ENCODE peak calls at places on chromosome 17, in eight cellular contexts. Q is tibial nerve; P is ACHN; K is non-pigmented ciliary epithelial cell; E is T-helper 1 cell; U is stimulated activated CD8-positive, alpha-beta memory T cell treated with anti-CD3 and anti-CD28 coated beads, Interleukin-15, amount 100 ng/mL, for 1 hour; O is HEK293T; D is GM12865. M is an unnamed sample.

GRCh38 chr17:47810901-47811635 is 10.5 kb downstream of the OSBPL7 start:
- DNase-seq in D (no peak), K (no peak), E (no peak), P (no peak), O (no peak), Q (no peak), U (no peak), M (no peak)

GRCh38 chr17:3798273-3799180 is 2.5 kb downstream of the ITGAE start:
- DNase-seq in P (no peak), U (no peak), E (no peak), O (no peak), K (no peak), Q (no peak), D (peak), M (no peak)

GRCh38 chr17:74361613-74362391 is at the start of gene BTBD17:
- DNase-seq in O (peak), P (peak), U (no peak), E (no peak), Q (peak), K (no peak), D (peak), M (peak)

GRCh38 chr17:19357351-19358140 is 5.0 kb downstream of the B9D1 start:
- DNase-seq in K (no peak), U (no peak), P (no peak), E (no peak), D (no peak), O (no peak), Q (no peak), M (no peak)

GRCh38 chr17:82647593-82648164 is 565 bp downstream of the WDR45B start:
- DNase-seq in D (peak), Q (no peak), K (no peak), O (peak), U (no peak), P (peak), E (peak), M (peak)

GRCh38 chr17:33927732-33928133 is 327.4 kb upstream of the CCL2 start:
- DNase-seq in P (no peak), D (peak), K (no peak), U (no peak), Q (no peak), O (no peak), E (no peak), M (no peak)

GRCh38 chr17:12256380-12256995 is 235.8 kb downstream of the MAP2K4 start:
- DNase-seq in P (peak), Q (no peak), O (peak), K (peak), D (peak), E (no peak), U (no peak), M (peak)

GRCh38 chr17:39622380-39623006 is 4.3 kb upstream of the PPP1R1B start:
- DNase-seq in P (peak), Q (no peak), U (no peak), E (no peak), D (peak), O (no peak), K (no peak), M (peak)

GRCh38 chr17:65522751-65523404 is 38.6 kb downstream of the AXIN2 start:
- DNase-seq in E (no peak), O (no peak), Q (no peak), D (no peak), U (no peak), P (no peak), K (no peak), M (no peak)

GRCh38 chr17:79844869-79845600 is 5.8 kb upstream of the CBX4 start:
- DNase-seq in U (no peak), D (peak), E (no peak), P (peak), O (peak), K (no peak), Q (no peak), M (peak)

GRCh38 chr17:31495049-31495885 is 103.8 kb downstream of the RAB11FIP4 start:
- DNase-seq in Q (no peak), O (no peak), D (no peak), K (no peak), E (no peak), U (no peak), P (no peak), M (no peak)

GRCh38 chr17:59332890-59333377 is 1.5 kb downstream of the YPEL2 start:
- DNase-seq in E (no peak), Q (peak), U (no peak), P (no peak), O (no peak), D (no peak), K (no peak), M (peak)

GRCh38 chr17:55845385-55845784 is 94.5 kb downstream of the PCTP start:
- DNase-seq in K (no peak), O (peak), E (no peak), P (no peak), Q (peak), U (no peak), D (peak), M (peak)

GRCh38 chr17:29131814-29132682 is 48.1 kb downstream of the MYO18A start:
- DNase-seq in D (no peak), K (no peak), U (no peak), P (no peak), Q (no peak), O (no peak), E (no peak), M (no peak)

GRCh38 chr17:46950997-46951621 is 27.9 kb downstream of the RPRML start:
- DNase-seq in O (no peak), D (no peak), K (no peak), E (no peak), Q (no peak), U (no peak), P (no peak), M (no peak)

GRCh38 chr17:33464669-33465275 is 171.7 kb upstream of the ASIC2 start:
- DNase-seq in U (no peak), O (no peak), E (no peak), Q (no peak), P (peak), K (no peak), D (no peak), M (no peak)

GRCh38 chr17:77205396-77206124 is 64.8 kb downstream of the SEC14L1 start:
- DNase-seq in K (no peak), U (no peak), E (no peak), Q (no peak), P (no peak), D (peak), O (no peak), M (no peak)

GRCh38 chr17:73952498-73953205 is 250.8 kb upstream of the RPL38 start:
- DNase-seq in O (peak), Q (no peak), D (peak), U (no peak), P (no peak), E (no peak), K (no peak), M (peak)

GRCh38 chr17:64051153-64051552 is 30.7 kb upstream of the ICAM2 start:
- DNase-seq in U (no peak), K (no peak), E (no peak), P (no peak), D (no peak), Q (no peak), O (no peak), M (no peak)

GRCh38 chr17:48179071-48179945 is 71.7 kb downstream of the SNX11 start:
- DNase-seq in K (peak), Q (no peak), U (no peak), E (no peak), O (no peak), D (no peak), P (no peak), M (no peak)

GRCh38 chr17:22131740-22132139 is 439.4 kb downstream of the KCNJ18 start:
- DNase-seq in O (no peak), D (no peak), Q (no peak), U (no peak), K (no peak), P (no peak), E (no peak), M (no peak)

GRCh38 chr17:80970044-80970761 is 21.4 kb upstream of the CHMP6 start:
- DNase-seq in Q (no peak), D (peak), E (no peak), U (no peak), K (no peak), P (peak), O (peak), M (peak)

GRCh38 chr17:876272-876671 is 94.1 kb downstream of the MRM3 start:
- DNase-seq in D (peak), Q (no peak), U (no peak), O (no peak), E (no peak), K (no peak), P (no peak), M (no peak)

GRCh38 chr17:57213180-57213825 is 43.0 kb upstream of the MSI2 start:
- DNase-seq in Q (no peak), U (no peak), E (no peak), D (no peak), K (no peak), O (no peak), P (no peak), M (no peak)

GRCh38 chr17:50699410-50699809 is 8.3 kb downstream of the ANKRD40 start:
- DNase-seq in E (no peak), U (no peak), O (no peak), D (no peak), K (no peak), Q (no peak), P (no peak), M (no peak)

GRCh38 chr17:15431201-15431600 is 36.2 kb downstream of the CDRT4 start:
- DNase-seq in E (no peak), O (no peak), U (no peak), Q (no peak), P (no peak), K (no peak), D (no peak), M (no peak)

GRCh38 chr17:17545031-17545820 is 46.3 kb downstream of the PEMT start:
- DNase-seq in O (no peak), D (no peak), E (no peak), Q (no peak), K (peak), P (no peak), U (no peak), M (no peak)

GRCh38 chr17:60610481-60610880 is 10.5 kb downstream of the PPM1D start:
- DNase-seq in P (no peak), K (no peak), U (no peak), E (no peak), O (no peak), Q (no peak), D (no peak), M (no peak)

GRCh38 chr17:11608396-11608795 is 10.1 kb downstream of the DNAH9 start:
- DNase-seq in K (no peak), D (no peak), E (no peak), U (no peak), O (no peak), Q (peak), P (no peak), M (no peak)

GRCh38 chr17:75492555-75493168 is 22.7 kb downstream of the CASKIN2 start:
- DNase-seq in E (no peak), D (no peak), K (no peak), O (no peak), U (no peak), Q (no peak), P (no peak), M (no peak)

GRCh38 chr17:21551081-21551881 is 141.0 kb upstream of the KCNJ18 start:
- DNase-seq in K (peak), D (peak), U (peak), E (peak), P (peak), Q (peak), O (peak), M (peak)

GRCh38 chr17:80792373-80792781 is 199.3 kb upstream of the CHMP6 start:
- DNase-seq in P (no peak), D (no peak), U (no peak), K (no peak), E (no peak), Q (no peak), O (no peak), M (no peak)

GRCh38 chr17:43428524-43428923 is 29.7 kb downstream of the ARL4D start:
- DNase-seq in O (no peak), P (no peak), Q (no peak), E (no peak), K (no peak), D (no peak), U (no peak), M (no peak)

M was measured in SK-MEL-5.